ENCODE peak calls at places on chromosomes 4 and X, in eight cellular contexts. D is NCI-H1436; B is activated naive CD4-positive, alpha-beta T cell treated with anti-CD3 and anti-CD28 coated beads, Interleukin-2, amount 50 U/mL, for 16 hours; E is GM04504; L is stimulated activated CD8-positive, alpha-beta memory T cell treated with anti-CD3 and anti-CD28 coated beads, Interleukin-15, amount 100 ng/mL, for 4 hours; U is C1 segment of cervical spinal cord; N is DMS 273 treated with DMSO at 0.1 percent for 48 hours; R is posterior cingulate gyrus. T is an unnamed sample.

GRCh38 chrX:133655914-133656265 is 240.6 kb upstream of the GPC4 start:
- DNase-seq in D (no peak), B (no peak), E (no peak), L (no peak), U (no peak), N (no peak), R (no peak), T (no peak)

GRCh38 chrX:129577877-129578276 is 37.8 kb downstream of the OCRL start:
- DNase-seq in D (no peak), B (no peak), E (no peak), L (no peak), U (no peak), N (no peak), R (no peak), T (no peak)

GRCh38 chr4:19375931-19376330 is 875.8 kb upstream of the SLIT2 start:
- DNase-seq in D (no peak), B (no peak), E (no peak), L (no peak), U (no peak), N (no peak), R (no peak), T (no peak)

GRCh38 chrX:28586891-28587635 is at the start of gene IL1RAPL1:
- DNase-seq in D (no peak), B (no peak), E (peak; percentile 17), L (no peak), U (no peak), N (no peak), R (no peak), T (peak; percentile 60)

GRCh38 chrX:46758163-46758955 is 559 bp downstream of the SLC9A7 start:
- DNase-seq in D (no peak), B (peak; percentile 27), E (no peak), L (no peak), U (no peak), N (no peak), R (no peak), T (no peak)

GRCh38 chr4:87211249-87211952 is 9.0 kb downstream of the KLHL8 start:
- DNase-seq in D (no peak), B (no peak), E (no peak), L (no peak), U (no peak), N (no peak), R (no peak), T (no peak)

GRCh38 chrX:150897371-150898319 is 823 bp downstream of the CD99L2 start:
- DNase-seq in D (peak; percentile 33), B (peak; percentile 64), E (no peak), L (no peak), U (no peak), N (no peak), R (peak; percentile 44), T (peak; percentile 74)

GRCh38 chr4:10462876-10463275 is 5.7 kb upstream of the ZNF518B start:
- DNase-seq in D (no peak), B (no peak), E (no peak), L (no peak), U (no peak), N (no peak), R (no peak), T (no peak)

GRCh38 chr4:2255501-2256155 is 6.3 kb downstream of the MXD4 start:
- DNase-seq in D (no peak), B (no peak), E (no peak), L (no peak), U (no peak), N (no peak), R (peak; percentile 39), T (peak; percentile 51)

GRCh38 chrX:109886122-109886761 is 116.7 kb upstream of the TMEM164 start:
- DNase-seq in D (peak; percentile 28), B (peak; percentile 16), E (no peak), L (no peak), U (no peak), N (no peak), R (no peak), T (peak; percentile 71)

GRCh38 chr4:119300072-119300387 is 21.9 kb downstream of the FABP2 start:
- DNase-seq in D (no peak), B (peak; percentile 29), E (peak; percentile 28), L (no peak), U (no peak), N (no peak), R (peak; percentile 38), T (no peak)

GRCh38 chr4:26074672-26075071 is 160.7 kb downstream of the SMIM20 start:
- DNase-seq in D (no peak), B (peak; percentile 74), E (no peak), L (peak; percentile 32), U (no peak), N (no peak), R (no peak), T (no peak)

GRCh38 chrX:118423558-118423957 is 72.1 kb upstream of the DOCK11 start:
- DNase-seq in D (no peak), B (peak; percentile 9), E (no peak), L (no peak), U (no peak), N (no peak), R (no peak), T (no peak)

GRCh38 chr4:177255359-177255758 is 54.3 kb upstream of the NEIL3 start:
- DNase-seq in D (no peak), B (no peak), E (no peak), L (no peak), U (no peak), N (no peak), R (no peak), T (no peak)

GRCh38 chr4:166019441-166019840 is 146.4 kb downstream of the TLL1 start:
- DNase-seq in D (no peak), B (no peak), E (no peak), L (no peak), U (no peak), N (no peak), R (no peak), T (no peak)

GRCh38 chr4:98446499-98447375 is 185.6 kb downstream of the RAP1GDS1 start:
- DNase-seq in D (no peak), B (peak; percentile 31), E (no peak), L (peak; percentile 50), U (no peak), N (no peak), R (no peak), T (no peak)

GRCh38 chr4:7153711-7154110 is 38.6 kb upstream of the SORCS2 start:
- DNase-seq in D (no peak), B (no peak), E (no peak), L (no peak), U (no peak), N (no peak), R (no peak), T (peak; percentile 20)

GRCh38 chr4:99504804-99505502 is 5.9 kb upstream of the C4orf17 start:
- DNase-seq in D (no peak), B (no peak), E (no peak), L (no peak), U (no peak), N (no peak), R (no peak), T (no peak)